ENCODE peak calls at places on chromosomes 6 and 20, in four cellular contexts. P is colonic mucosa; U is AG04450; L is CD8-positive, alpha-beta T cell. T is an unnamed sample.

GRCh38 chr20:23023621-23024187 is 11.4 kb upstream of the SSTR4 start:
- DNase-seq in U (no peak), P (no peak), L (no peak), T (no peak)

GRCh38 chr6:40436685-40437604 is 150.2 kb downstream of the LRFN2 start:
- DNase-seq in P (no peak), U (no peak), L (no peak), T (peak)

GRCh38 chr6:154613137-154613676 is 102.7 kb upstream of the CNKSR3 start:
- DNase-seq in U (peak), P (no peak), L (no peak), T (peak)

GRCh38 chr20:33862709-33863403 is 51.7 kb downstream of the CHMP4B start:
- DNase-seq in U (peak), P (peak), L (peak), T (no peak)

GRCh38 chr6:127222418-127222817 is 44.2 kb upstream of the RNF146 start:
- DNase-seq in L (no peak), U (no peak), P (no peak), T (no peak)

GRCh38 chr20:63854069-63854765 is 7.1 kb upstream of the ABHD16B start:
- DNase-seq in U (no peak), L (no peak), P (peak), T (no peak)

GRCh38 chr6:139060332-139060731 is 31.8 kb downstream of the ABRACL start:
- DNase-seq in P (no peak), L (no peak), U (peak), T (peak)

GRCh38 chr6:65937982-65938381 is 231.0 kb upstream of the EYS start:
- DNase-seq in P (no peak), L (no peak), U (no peak), T (no peak)

GRCh38 chr20:23143986-23144695 is 58.0 kb upstream of the CD93 start:
- DNase-seq in P (no peak), U (no peak), L (no peak), T (no peak)

GRCh38 chr20:12882832-12883506 is 125.8 kb upstream of the SPTLC3 start:
- DNase-seq in P (no peak), U (peak), L (no peak), T (no peak)

GRCh38 chr20:46709459-46710148 is at the start of gene SLC2A10:
- DNase-seq in P (peak), L (no peak), U (no peak), T (no peak)

GRCh38 chr6:97501875-97502274 is 218.9 kb upstream of the MMS22L start:
- DNase-seq in P (no peak), U (no peak), L (no peak), T (no peak)

GRCh38 chr20:4998160-4998651 is 3.1 kb downstream of the SLC23A2 start:
- DNase-seq in P (no peak), L (peak), U (no peak), T (no peak)

GRCh38 chr6:2266845-2267244 is 21.4 kb upstream of the GMDS start:
- DNase-seq in P (no peak), U (no peak), L (no peak), T (no peak)

GRCh38 chr20:8132632-8133587 is 844 bp downstream of the PLCB1 start:
- DNase-seq in P (peak), U (no peak), L (peak), T (no peak)

GRCh38 chr6:10082385-10082784 is 332.5 kb downstream of the TFAP2A start:
- DNase-seq in L (no peak), P (no peak), U (no peak), T (peak)

DNA sequence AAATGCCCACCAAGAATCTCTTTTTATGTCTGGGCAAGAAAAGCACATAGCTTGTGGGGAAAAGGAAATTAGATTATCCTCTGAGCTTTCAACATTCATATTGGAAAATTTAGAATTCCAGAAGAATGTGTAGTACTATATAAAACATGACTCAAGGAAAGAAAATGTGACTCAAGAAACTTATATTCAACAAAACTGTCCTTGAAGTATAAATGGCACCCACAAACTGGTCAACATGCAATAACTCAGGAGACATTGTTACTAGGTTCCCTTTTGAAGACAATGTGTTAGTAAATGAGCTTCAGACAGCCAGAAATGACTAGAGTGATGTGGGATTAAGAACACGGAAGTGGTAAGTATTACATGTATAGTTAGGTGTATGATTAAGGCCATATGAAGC is 26.1 kb upstream of the TINAG start:
- DNase-seq in P (no peak), L (no peak), U (peak), T (peak)
- H3K27ac ChIP-seq in P (no peak), L (no peak), U (no peak), T (peak)

GRCh38 chr6:123636282-123636681 is 468 bp downstream of the TRDN start:
- DNase-seq in L (no peak), P (no peak), U (no peak), T (no peak)
- H3K27ac ChIP-seq in L (no peak), P (no peak), U (no peak), T (no peak)

GRCh38 chr6:109892451-109893435 is 85.4 kb upstream of the GPR6 start:
- DNase-seq in U (no peak), P (peak), L (no peak), T (peak)
- H3K27ac ChIP-seq in U (no peak), P (no peak), L (no peak), T (peak)

GRCh38 chr6:17492350-17492749 is 99.0 kb downstream of the CAP2 start:
- DNase-seq in U (no peak), P (no peak), L (no peak), T (no peak)
- H3K27ac ChIP-seq in U (no peak), P (no peak), L (no peak), T (no peak)

GRCh38 chr6:192313-192664 is 100.0 kb upstream of the DUSP22 start:
- DNase-seq in L (no peak), P (no peak), U (no peak), T (no peak)

GRCh38 chr6:193773-194310 is 98.4 kb upstream of the DUSP22 start:
- DNase-seq in L (peak), P (no peak), U (no peak), T (no peak)

GRCh38 chr6:191487-192312 is 100.6 kb upstream of the DUSP22 start:
- DNase-seq in U (no peak), L (no peak), P (no peak), T (no peak)

GRCh38 chr6:190596-191395 is 101.5 kb upstream of the DUSP22 start:
- DNase-seq in L (no peak), U (no peak), P (no peak), T (no peak)

GRCh38 chr6:193180-193579 is 99.1 kb upstream of the DUSP22 start:
- DNase-seq in P (no peak), U (no peak), L (no peak), T (no peak)
- H3K27ac ChIP-seq in P (no peak), U (no peak), L (no peak), T (no peak)

DNA sequence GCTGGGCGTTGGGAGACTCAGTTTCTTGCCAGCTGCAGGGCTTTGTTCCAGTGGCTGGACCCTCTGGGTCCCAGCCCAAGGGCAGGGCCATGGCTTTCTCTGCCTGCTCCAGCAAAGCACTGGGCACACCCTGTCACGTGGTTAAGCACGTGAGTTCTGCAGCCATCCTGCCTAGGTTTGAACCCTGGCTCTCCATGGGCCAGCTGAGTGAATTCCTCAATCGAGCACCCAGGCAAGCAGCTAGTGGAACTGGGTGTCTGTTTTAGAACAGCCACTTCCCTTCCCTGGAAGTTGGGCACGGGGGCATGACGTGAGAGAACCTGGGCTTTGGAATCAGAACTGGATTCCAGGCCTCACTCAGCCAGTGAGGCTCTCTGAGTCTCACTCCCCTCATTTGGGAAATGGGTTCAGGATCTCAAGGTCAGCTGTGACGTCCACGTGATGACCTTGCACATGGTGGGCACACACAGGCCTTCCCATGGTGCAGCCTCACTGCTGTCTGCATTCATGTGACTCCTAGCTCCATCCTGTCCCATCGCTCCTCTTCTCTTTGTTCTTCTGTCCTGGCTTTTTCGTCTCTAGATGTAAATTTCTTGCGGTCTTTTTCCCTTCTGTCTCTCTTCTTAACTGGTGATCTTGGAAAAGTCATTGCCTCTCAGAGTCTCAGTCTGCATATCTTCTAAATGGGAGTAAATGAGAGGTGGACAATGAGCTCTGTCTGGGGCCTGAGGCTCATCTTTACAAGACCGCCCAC is 45.9 kb downstream of the NOL4L start:
- DNase-seq in L (no peak), U (no peak), P (peak), T (no peak)
- H3K27ac ChIP-seq in L (peak), U (no peak), P (peak), T (no peak)

DNA sequence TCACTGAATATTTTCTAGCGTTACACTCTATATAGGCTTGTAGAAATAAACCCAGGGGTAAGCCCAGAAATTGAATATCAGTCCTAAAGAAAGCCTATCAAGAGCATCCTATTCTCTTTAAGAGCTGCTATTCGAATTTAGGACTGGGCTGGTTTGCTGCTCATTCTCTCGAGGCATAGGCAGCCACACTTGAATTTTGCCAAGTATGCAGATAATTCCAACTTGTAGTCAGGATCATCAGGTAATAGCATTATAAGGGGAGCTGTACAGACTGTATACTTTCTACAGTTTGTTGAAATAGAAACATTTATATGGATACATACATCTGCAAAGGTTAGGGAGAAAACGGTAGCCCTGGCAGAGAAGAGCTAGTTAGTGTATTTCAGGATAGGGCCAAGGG is 2.1 kb upstream of the ZBTB2 start:
- DNase-seq in P (no peak), U (no peak), L (no peak), T (no peak)
- H3K27ac ChIP-seq in P (no peak), U (no peak), L (no peak), T (no peak)

GRCh38 chr20:19176483-19176882 is 36.0 kb upstream of the SLC24A3 start:
- DNase-seq in P (no peak), L (peak), U (no peak), T (no peak)

GRCh38 chr20:19185083-19185482 is 27.4 kb upstream of the SLC24A3 start:
- DNase-seq in L (no peak), P (no peak), U (no peak), T (no peak)

DNA sequence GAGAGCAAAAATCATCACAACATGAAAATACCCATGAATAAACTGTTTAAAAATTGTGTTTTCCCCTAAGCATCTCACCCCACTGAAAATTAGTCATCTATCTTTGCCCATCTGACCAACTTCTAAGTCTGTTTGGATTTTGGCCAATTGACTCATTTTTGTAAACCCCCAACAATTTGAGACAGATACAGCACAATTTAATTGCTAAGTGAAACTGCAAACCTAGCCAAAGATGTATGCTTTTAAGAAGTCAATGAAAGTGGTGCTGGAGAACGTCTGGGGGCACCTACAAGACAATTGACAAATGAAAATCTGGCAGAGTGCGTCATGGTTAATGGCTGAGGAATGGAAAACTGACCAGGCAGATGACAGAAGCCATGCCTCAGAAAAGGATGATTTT is 30.9 kb upstream of the SLC24A3 start:
- DNase-seq in P (no peak), L (no peak), U (no peak), T (no peak)
- H3K27ac ChIP-seq in P (no peak), L (no peak), U (no peak), T (no peak)

DNA sequence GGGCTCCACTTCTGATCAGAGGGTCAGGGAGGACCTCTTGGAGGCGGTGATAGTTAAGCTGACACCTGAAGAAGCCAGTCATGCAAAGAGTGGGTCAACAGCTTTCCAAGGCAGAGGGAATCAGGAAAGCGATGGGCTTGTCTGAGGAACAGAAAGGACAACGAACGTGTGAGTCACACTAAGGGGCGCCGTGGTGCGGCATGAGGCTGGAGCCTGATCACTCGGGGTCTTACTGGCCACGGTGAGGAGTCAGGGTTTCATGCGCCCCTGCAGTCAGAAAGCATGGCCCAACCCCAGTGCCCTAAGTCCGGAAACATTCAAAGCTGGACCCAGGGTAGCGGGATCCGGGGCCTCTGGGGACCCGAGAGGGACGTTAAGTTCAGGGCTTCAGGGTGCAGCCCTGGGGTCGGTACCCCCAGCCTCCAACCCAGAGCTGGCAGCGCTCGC is 50.5 kb upstream of the SLC32A1 start:
- DNase-seq in U (no peak), P (no peak), L (no peak), T (no peak)
- H3K27ac ChIP-seq in U (no peak), P (no peak), L (no peak), T (no peak)

GRCh38 chr6:20856681-20857288 is 322.5 kb downstream of the CDKAL1 start:
- DNase-seq in P (no peak), L (no peak), U (no peak), T (no peak)
- H3K27ac ChIP-seq in P (no peak), L (no peak), U (no peak), T (no peak)